ENCODE peak calls at places on chromosomes 12 and 14, in seven cellular contexts. Y is nephron progenitor cell, B is B cell, Q is A549, U is ascending aorta, H is AG04450, T is K562. C is an unnamed sample.

GRCh38 chr12:122079532-122080081 is 1.1 kb downstream of the MLXIP start:
- DNase-seq in H (no peak), Q (no peak), Y (no peak), T (no peak), U (no peak), B (no peak), C (no peak)

GRCh38 chr12:55934343-55934742 is 3.4 kb downstream of the DGKA start:
- DNase-seq in U (no peak), B (no peak), Y (no peak), H (no peak), Q (no peak), T (no peak), C (no peak)

GRCh38 chr14:57420033-57420432 is 29.6 kb downstream of the NAA30 start:
- DNase-seq in T (no peak), B (no peak), U (no peak), Y (no peak), Q (no peak), H (no peak), C (no peak)

GRCh38 chr12:6551496-6552139 is 4.2 kb downstream of the IFFO1 start:
- DNase-seq in B (no peak), Y (no peak), U (no peak), T (no peak), Q (no peak), H (no peak), C (no peak)

GRCh38 chr12:105864316-105864715 is 274.4 kb downstream of the NUAK1 start:
- DNase-seq in Q (no peak), B (no peak), U (no peak), T (no peak), H (no peak), Y (no peak), C (no peak)

GRCh38 chr14:30869525-30870150 is 4.7 kb upstream of the COCH start:
- DNase-seq in B (no peak), Y (no peak), T (no peak), U (no peak), H (no peak), Q (no peak), C (no peak)

GRCh38 chr14:79842270-79842669 is 369.0 kb downstream of the DIO2 start:
- DNase-seq in B (no peak), H (peak; percentile 15), Q (peak; percentile 20), T (no peak), U (no peak), Y (no peak), C (no peak)

GRCh38 chr14:32940066-32940651 is 1.5 kb downstream of the NPAS3 start:
- DNase-seq in Q (no peak), Y (peak; percentile 6), B (no peak), H (no peak), U (no peak), T (no peak), C (peak; percentile 6)

GRCh38 chr14:89331398-89331797 is 85.6 kb downstream of the FOXN3 start:
- DNase-seq in U (no peak), Q (no peak), B (no peak), T (no peak), Y (no peak), H (no peak), C (peak; percentile 68)

GRCh38 chr12:91633734-91634357 is 451.2 kb upstream of the DCN start:
- DNase-seq in H (no peak), U (no peak), Q (no peak), T (peak; percentile 78), B (no peak), Y (no peak), C (no peak)

GRCh38 chr14:86057018-86057667 is 527.2 kb downstream of the FLRT2 start:
- DNase-seq in U (no peak), T (no peak), B (no peak), Q (no peak), Y (peak; percentile 35), H (no peak), C (no peak)

GRCh38 chr14:22689186-22689585 is 45.0 kb upstream of the OR6J1 start:
- DNase-seq in T (no peak), Q (no peak), U (no peak), Y (no peak), H (peak; percentile 74), B (no peak), C (no peak)

DNA sequence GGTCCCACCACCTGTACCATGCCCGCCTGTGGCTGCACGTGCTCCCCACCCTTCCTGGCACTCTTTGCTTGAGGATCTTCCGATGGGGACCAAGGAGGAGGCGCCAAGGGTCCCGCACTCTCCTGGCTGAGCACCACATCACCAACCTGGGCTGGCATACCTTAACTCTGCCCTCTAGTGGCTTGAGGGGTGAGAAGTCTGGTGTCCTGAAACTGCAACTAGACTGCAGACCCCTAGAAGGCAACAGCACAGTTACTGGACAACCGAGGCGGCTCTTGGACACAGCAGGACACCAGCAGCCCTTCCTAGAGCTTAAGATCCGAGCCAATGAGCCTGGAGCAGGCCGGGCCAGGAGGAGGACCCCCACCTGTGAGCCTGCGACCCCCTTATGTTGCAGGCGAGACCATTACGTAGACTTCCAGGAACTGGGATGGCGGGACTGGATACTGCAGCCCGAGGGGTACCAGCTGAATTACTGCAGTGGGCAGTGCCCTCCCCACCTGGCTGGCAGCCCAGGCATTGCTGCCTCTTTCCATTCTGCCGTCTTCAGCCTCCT is 1.1 kb downstream of the INHBE start:
- DNase-seq in Y (peak; percentile 59), H (no peak), Q (peak; percentile 53), T (no peak), U (no peak), B (peak; percentile 66), C (peak; percentile 50)
- TF ChIP-seq CTCF in Y (peak; percentile 58), H (peak; percentile 61), Q (peak; percentile 77), T (peak; percentile 88), U (no peak), B (peak; percentile 72), C (peak; percentile 66)

GRCh38 chr12:108234155-108234554 is 105.0 kb downstream of the CMKLR1 start:
- DNase-seq in B (no peak), Y (no peak), H (no peak), Q (no peak), U (no peak), T (no peak), C (no peak)
- TF ChIP-seq CTCF in B (no peak), Y (no peak), H (no peak), Q (no peak), U (peak; percentile 56), T (peak; percentile 31), C (peak; percentile 54)

GRCh38 chr12:41923351-41923750 is 221.3 kb downstream of the GXYLT1 start:
- DNase-seq in B (no peak), Q (no peak), T (no peak), Y (no peak), U (no peak), H (no peak), C (no peak)
- TF ChIP-seq CTCF in B (no peak), Q (no peak), T (no peak), Y (no peak), U (no peak), H (no peak), C (no peak)

GRCh38 chr14:105019861-105020814 is 745 bp downstream of the CDCA4 start:
- DNase-seq in T (peak; percentile 21), Y (peak; percentile 70), Q (no peak), H (no peak), B (peak; percentile 65), U (no peak), C (peak; percentile 72)
- TF ChIP-seq CTCF in T (no peak), Y (no peak), Q (no peak), H (no peak), B (no peak), U (no peak), C (peak; percentile 10)

GRCh38 chr12:67415473-67415872 is 146.3 kb downstream of the CAND1 start:
- DNase-seq in U (no peak), Q (no peak), B (no peak), H (no peak), T (peak; percentile 21), Y (no peak), C (no peak)
- TF ChIP-seq CTCF in U (no peak), Q (peak; percentile 26), B (no peak), H (peak; percentile 38), T (peak; percentile 41), Y (peak; percentile 45), C (peak; percentile 47)

DNA sequence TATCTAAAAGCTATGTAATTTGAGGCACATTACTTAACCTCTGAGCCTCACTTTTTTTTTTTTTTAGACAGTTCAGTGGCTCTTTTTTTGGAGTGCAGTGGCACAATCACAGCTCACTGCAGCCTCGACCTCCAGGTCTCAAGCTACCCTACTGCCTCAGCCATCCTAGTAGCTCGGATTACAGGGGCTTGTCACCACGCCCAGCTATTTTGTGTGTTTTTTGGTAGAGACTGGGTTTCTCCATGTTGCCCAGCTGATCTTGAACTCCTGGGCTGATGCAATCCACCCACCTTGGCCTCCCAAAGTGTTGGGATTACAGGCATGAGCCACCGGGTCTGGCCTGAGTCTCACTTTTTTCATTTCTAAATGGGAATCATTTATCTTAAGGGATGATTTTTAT is 192.0 kb upstream of the PDZRN4 start:
- DNase-seq in H (no peak), Q (no peak), T (no peak), U (no peak), B (no peak), Y (no peak), C (no peak)
- TF ChIP-seq CTCF in H (no peak), Q (no peak), T (no peak), U (no peak), B (no peak), Y (no peak), C (no peak)

DNA sequence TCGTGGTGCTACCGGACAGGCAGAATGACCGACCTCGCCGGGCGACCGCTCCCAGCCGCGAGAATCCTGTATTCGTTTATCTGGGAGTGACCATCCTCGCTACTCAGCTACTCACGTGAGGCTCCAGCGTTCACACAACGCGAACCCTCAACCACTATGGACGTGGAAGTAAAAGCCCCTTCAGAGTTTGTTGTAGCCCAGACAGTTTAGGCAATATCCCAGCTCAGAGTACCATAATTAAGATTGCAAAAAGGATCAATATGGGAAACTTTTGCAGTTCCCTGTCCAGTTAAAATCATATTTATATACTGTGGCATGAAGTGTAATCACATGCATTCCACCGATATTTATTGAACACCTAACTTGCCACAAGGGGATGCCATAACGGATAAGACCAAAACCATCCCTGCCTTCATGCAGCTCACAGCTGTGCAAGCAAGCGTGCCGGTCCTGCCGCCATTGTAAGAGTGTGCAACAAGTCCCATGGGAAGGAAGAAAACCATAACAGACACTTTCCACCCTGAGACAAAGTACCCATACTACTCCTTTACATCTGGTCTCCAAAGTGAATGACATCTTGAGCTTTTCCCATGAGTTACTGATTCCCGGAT is 938 bp upstream of the MAX start:
- DNase-seq in U (no peak), B (no peak), H (no peak), Y (no peak), T (no peak), Q (peak; percentile 32), C (no peak)
- TF ChIP-seq CTCF in U (no peak), B (no peak), H (peak; percentile 15), Y (no peak), T (no peak), Q (peak; percentile 43), C (peak; percentile 26)

GRCh38 chr12:401235-402126 is at the start of gene CCDC77:
- DNase-seq in H (peak; percentile 70), Q (peak; percentile 78), T (peak; percentile 95), Y (peak; percentile 91), B (peak; percentile 92), U (peak; percentile 65), C (peak; percentile 90)
- TF ChIP-seq CTCF in H (peak; percentile 35), Q (no peak), T (peak; percentile 31), Y (no peak), B (peak; percentile 21), U (no peak), C (no peak)